ENCODE peak calls at places on chromosomes 12 and 14, in ten cellular contexts. Z, K, P, U, M, F, N, A, J and C are unnamed samples.

GRCh38 chr12:79645235-79645630 is 45.5 kb downstream of the PAWR start:
- DNase-seq in Z (no peak), K (no peak), P (no peak), U (no peak), M (no peak), F (no peak), N (no peak), A (no peak), J (no peak), C (no peak)

GRCh38 chr14:28744126-28744525 is 22.5 kb upstream of the FOXG1 start:
- DNase-seq in Z (no peak), K (no peak), P (no peak), U (no peak), M (no peak), F (no peak), N (no peak), A (no peak), J (no peak), C (peak)

GRCh38 chr12:38934696-38935095 is 29.3 kb upstream of the CPNE8 start:
- DNase-seq in Z (no peak), K (no peak), P (no peak), U (no peak), M (no peak), F (no peak), N (no peak), A (no peak), J (no peak), C (no peak)

GRCh38 chr12:96994900-96995299 is 87.8 kb downstream of the NEDD1 start:
- DNase-seq in Z (no peak), K (no peak), P (no peak), U (no peak), M (no peak), F (no peak), N (no peak), A (no peak), J (no peak), C (no peak)

GRCh38 chr12:14126692-14127091 is 145.3 kb upstream of the GRIN2B start:
- DNase-seq in Z (no peak), K (no peak), P (no peak), U (no peak), M (no peak), F (no peak), N (no peak), A (no peak), J (no peak), C (no peak)

GRCh38 chr12:114314974-114315720 is 90.8 kb downstream of the TBX5 start:
- DNase-seq in Z (no peak), K (no peak), P (no peak), U (no peak), M (no peak), F (no peak), N (no peak), A (no peak), J (no peak), C (no peak)

GRCh38 chr14:91142214-91142668 is 28.4 kb downstream of the DGLUCY start:
- DNase-seq in Z (no peak), K (no peak), P (no peak), U (no peak), M (no peak), F (no peak), N (no peak), A (peak), J (no peak), C (peak)

GRCh38 chr12:8483081-8483479 is 27.3 kb downstream of the CLEC6A start:
- DNase-seq in Z (no peak), K (no peak), P (no peak), U (no peak), M (no peak), F (no peak), N (no peak), A (no peak), J (no peak), C (no peak)